ENCODE peak calls at places on chromosomes 1 and 21, in six cellular contexts. W is Peyer's patch; R is CD8-positive, alpha-beta T cell; T is aorta; A is mucosa of descending colon; Z is heart right ventricle. C is an unnamed sample. For H3K9me3, the result is how much of the 10 kb centered on the place peaks cover.

GRCh38 chr1:179137623-179138235 is 55.9 kb downstream of the TOR3A start:
- DNase-seq in Z (no peak), T (no peak), W (no peak), R (no peak), A (no peak), C (no peak)

GRCh38 chr21:43968410-43969114 is 43.5 kb upstream of the TRAPPC10 start:
- DNase-seq in T (no peak), W (no peak), Z (no peak), R (no peak), A (no peak), C (no peak)

GRCh38 chr1:165162671-165163241 is 193.8 kb downstream of the LMX1A start:
- DNase-seq in R (no peak), T (no peak), Z (no peak), W (no peak), A (no peak), C (no peak)

GRCh38 chr1:163170975-163171676 is 31.6 kb downstream of the RGS5 start:
- DNase-seq in T (no peak), Z (no peak), A (no peak), W (no peak), R (no peak), C (no peak)

GRCh38 chr1:171251741-171252300 is 3.5 kb downstream of the FMO1 start:
- DNase-seq in Z (peak), R (no peak), T (no peak), A (peak), W (no peak), C (no peak)

GRCh38 chr1:211973541-211973940 is 61.8 kb downstream of the INTS7 start:
- DNase-seq in Z (no peak), A (no peak), W (no peak), T (no peak), R (no peak), C (no peak)

GRCh38 chr1:46517010-46517600 is 27.5 kb downstream of the DMBX1 start:
- DNase-seq in T (no peak), A (peak), W (peak), Z (no peak), R (no peak), C (no peak)

GRCh38 chr1:5993553-5994510 is 1.6 kb upstream of the NPHP4 start:
- DNase-seq in A (peak), Z (peak), T (peak), W (no peak), R (no peak), C (no peak)

GRCh38 chr1:183841950-183842816 is 37.3 kb downstream of the RGL1 start:
- DNase-seq in R (no peak), A (no peak), W (peak), Z (no peak), T (no peak), C (no peak)

GRCh38 chr1:182174202-182174855 is 112.8 kb upstream of the ZNF648 start:
- DNase-seq in A (no peak), T (no peak), R (no peak), W (no peak), Z (peak), C (no peak)

GRCh38 chr1:169779970-169780369 is 14.7 kb downstream of the METTL18 start:
- DNase-seq in T (no peak), W (no peak), Z (no peak), R (no peak), A (no peak), C (no peak)

GRCh38 chr1:86507935-86508582 is 38.8 kb upstream of the CLCA4 start:
- DNase-seq in W (no peak), R (no peak), T (no peak), A (no peak), Z (no peak), C (no peak)

GRCh38 chr21:36966846-36967657 is 583 bp upstream of the HLCS start:
- DNase-seq in R (no peak), W (no peak), A (no peak), T (no peak), Z (no peak), C (no peak)

GRCh38 chr1:203559523-203559922 is 65.6 kb downstream of the OPTC start:
- DNase-seq in R (no peak), Z (no peak), W (no peak), T (peak), A (no peak), C (no peak)

GRCh38 chr1:66764994-66765578 is 12.8 kb downstream of the DYNLT5 start:
- DNase-seq in W (peak), A (no peak), R (peak), Z (no peak), T (no peak), C (no peak)

GRCh38 chr1:1079408-1080121 is 5.5 kb upstream of the RNF223 start:
- DNase-seq in Z (peak), W (peak), A (peak), R (no peak), T (peak), C (peak)

DNA sequence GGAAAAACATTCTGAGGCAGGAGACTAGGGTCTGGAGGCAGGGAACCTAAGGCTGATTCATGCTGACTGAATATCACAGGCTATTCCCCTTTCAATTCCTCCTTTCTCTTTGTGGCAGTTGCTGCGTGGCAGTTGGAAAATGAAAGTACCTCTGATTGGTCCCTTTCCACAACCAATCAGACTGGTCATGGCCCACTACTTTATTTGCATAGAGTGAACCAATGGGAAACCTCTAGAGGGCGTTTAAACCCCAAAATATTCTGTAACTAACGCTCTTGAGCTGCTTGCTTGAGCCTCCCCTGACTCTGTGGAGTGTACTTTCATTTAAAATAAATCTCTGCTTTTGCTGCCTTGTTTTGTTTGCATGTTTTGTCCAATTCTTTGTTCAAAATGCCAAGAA is 27.7 kb upstream of the VN1R5 start:
- DNase-seq in T (no peak), W (no peak), R (no peak), A (no peak), Z (no peak), C (no peak)
- H3K9me3 ChIP-seq in T (under half), W (under half), R (under half), A (under half), Z (under half), C (under half)

GRCh38 chr21:9735421-9735961 is 785.9 kb upstream of the TPTE start:
- DNase-seq in Z (no peak), W (no peak), T (peak), A (peak), R (no peak), C (no peak)
- H3K9me3 ChIP-seq in Z (under half), W (under half), T (under half), A (half or more), R (under half), C (under half)

DNA sequence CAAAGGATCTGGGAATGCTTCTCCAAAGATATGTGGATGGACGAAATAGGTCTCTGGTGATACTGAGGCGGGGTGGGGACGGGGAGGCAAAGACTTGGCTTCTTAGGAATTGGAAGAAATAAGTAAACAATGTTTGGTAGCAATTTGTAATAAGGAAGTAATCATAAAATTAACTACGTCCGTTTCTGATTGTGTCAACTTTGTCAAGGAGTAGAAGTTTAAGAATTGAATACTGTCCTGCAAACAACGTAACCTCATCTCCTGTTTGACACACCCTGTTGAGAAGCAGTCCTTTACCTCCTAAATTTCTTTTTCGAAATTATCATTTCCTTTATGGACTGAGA is 471 bp downstream of the POLR3C start:
- DNase-seq in T (no peak), R (no peak), Z (no peak), A (no peak), W (no peak), C (no peak)
- H3K9me3 ChIP-seq in T (under half), R (under half), Z (under half), A (under half), W (under half), C (under half)

GRCh38 chr21:39807738-39808137 is 59.5 kb upstream of the PCP4 start:
- DNase-seq in R (no peak), Z (no peak), T (no peak), A (no peak), W (no peak), C (no peak)
- H3K9me3 ChIP-seq in R (under half), Z (under half), T (under half), A (under half), W (under half), C (under half)

GRCh38 chr1:68791800-68792199 is 294.9 kb upstream of the DEPDC1 start:
- DNase-seq in W (no peak), A (no peak), T (no peak), Z (no peak), R (no peak), C (no peak)

GRCh38 chr1:68782890-68783289 is 286.0 kb upstream of the DEPDC1 start:
- DNase-seq in T (no peak), W (no peak), R (no peak), A (no peak), Z (no peak), C (no peak)

GRCh38 chr1:68785328-68785727 is 288.4 kb upstream of the DEPDC1 start:
- DNase-seq in T (no peak), W (no peak), Z (no peak), A (no peak), R (no peak), C (no peak)

GRCh38 chr1:68788762-68789161 is 291.9 kb upstream of the DEPDC1 start:
- DNase-seq in Z (no peak), W (no peak), R (no peak), A (no peak), T (no peak), C (no peak)
- H3K9me3 ChIP-seq in Z (under half), W (under half), R (under half), A (under half), T (under half), C (under half)

C was measured in T-helper 17 cell.